ENCODE peak calls at places on chromosomes 5 and 9, in five cellular contexts. E, L, S, J and Z are unnamed samples.

GRCh38 chr5:181221105-181221791 is 1.8 kb upstream of the TRIM41 start:
- DNase-seq in S (no peak), E (no peak), J (no peak), L (no peak), Z (peak; percentile 81)

GRCh38 chr5:42720242-42720641 is 36.4 kb upstream of the CCDC152 start:
- DNase-seq in L (no peak), S (no peak), J (no peak), E (no peak), Z (peak; percentile 35)

GRCh38 chr5:53418409-53418808 is 62.0 kb upstream of the FST start:
- DNase-seq in L (no peak), S (no peak), J (no peak), E (no peak), Z (no peak)

GRCh38 chr9:121640076-121640475 is 11.4 kb upstream of the DAB2IP start:
- DNase-seq in L (no peak), E (no peak), S (no peak), J (peak; percentile 70), Z (peak; percentile 55)

GRCh38 chr9:16519001-16519400 is 351.5 kb downstream of the BNC2 start:
- DNase-seq in E (no peak), L (no peak), S (no peak), J (no peak), Z (no peak)

GRCh38 chr5:40052812-40053211 is 626.9 kb upstream of the PTGER4 start:
- DNase-seq in J (no peak), L (no peak), S (no peak), E (no peak), Z (no peak)

GRCh38 chr5:151130922-151131891 is 26.4 kb downstream of the ANXA6 start:
- DNase-seq in E (no peak), S (no peak), L (no peak), J (no peak), Z (no peak)

GRCh38 chr5:133819977-133820471 is 148.4 kb downstream of the C5orf15 start:
- DNase-seq in E (no peak), S (no peak), L (no peak), J (no peak), Z (no peak)

GRCh38 chr5:17346811-17347210 is 129.4 kb downstream of the BASP1 start:
- DNase-seq in J (no peak), L (no peak), S (no peak), E (no peak), Z (no peak)

GRCh38 chr5:151327585-151327984 is 19.8 kb downstream of the SLC36A2 start:
- DNase-seq in L (no peak), E (no peak), J (no peak), S (no peak), Z (no peak)

GRCh38 chr9:4997196-4997595 is 12.1 kb downstream of the JAK2 start:
- DNase-seq in L (no peak), J (no peak), E (no peak), S (no peak), Z (no peak)

GRCh38 chr9:2481216-2481615 is 140.4 kb upstream of the VLDLR start:
- DNase-seq in E (no peak), L (no peak), J (no peak), S (no peak), Z (no peak)

GRCh38 chr9:134778156-134778555 is 102.5 kb upstream of the FCN2 start:
- DNase-seq in J (no peak), E (no peak), S (no peak), L (no peak), Z (no peak)